ENCODE peak calls at places on chromosomes 4 and X, in five cellular contexts. P, B, A, R and Z are unnamed samples.

GRCh38 chrX:101369687-101370086 is 16.3 kb downstream of the BTK start:
- DNase-seq in P (no peak), A (no peak), R (no peak), B (no peak), Z (no peak)

GRCh38 chr4:186666750-186667149 is 56.9 kb downstream of the FAT1 start:
- DNase-seq in P (no peak), R (no peak), B (no peak), A (no peak), Z (no peak)

GRCh38 chr4:64251779-64252178 is 157.5 kb downstream of the TECRL start:
- DNase-seq in R (no peak), A (no peak), P (no peak), B (no peak), Z (no peak)

GRCh38 chr4:110680217-110680616 is 57.3 kb upstream of the PITX2 start:
- DNase-seq in B (no peak), P (no peak), R (no peak), A (no peak), Z (no peak)

GRCh38 chrX:134670241-134670811 is 12.1 kb upstream of the PLAC1 start:
- DNase-seq in B (no peak), P (no peak), R (no peak), A (peak; percentile 29), Z (peak; percentile 6)

GRCh38 chr4:81531410-81531809 is 59.7 kb upstream of the RASGEF1B start:
- DNase-seq in R (no peak), P (no peak), B (no peak), A (no peak), Z (no peak)

GRCh38 chr4:41613782-41614181 is 75.8 kb downstream of the LIMCH1 start:
- DNase-seq in P (no peak), R (no peak), B (no peak), A (no peak), Z (no peak)

GRCh38 chr4:145351922-145352321 is 129.7 kb upstream of the SMAD1 start:
- DNase-seq in A (no peak), B (no peak), R (no peak), P (no peak), Z (no peak)

GRCh38 chrX:46837543-46838481 is 969 bp downstream of the RP2 start:
- DNase-seq in R (peak; percentile 17), B (peak; percentile 7), P (no peak), A (no peak), Z (no peak)

GRCh38 chrX:123648028-123648810 is 84.6 kb downstream of the THOC2 start:
- DNase-seq in R (peak; percentile 7), A (peak; percentile 65), B (no peak), P (no peak), Z (no peak)

GRCh38 chr4:20172070-20172760 is 79.5 kb upstream of the SLIT2 start:
- DNase-seq in R (no peak), P (no peak), A (no peak), B (no peak), Z (no peak)

GRCh38 chr4:76977731-76978350 is 28.3 kb downstream of the SEPTIN11 start:
- DNase-seq in R (no peak), P (no peak), A (peak; percentile 35), B (no peak), Z (no peak)

GRCh38 chr4:145511913-145512522 is 30.4 kb downstream of the SMAD1 start:
- DNase-seq in P (no peak), R (no peak), A (no peak), B (no peak), Z (peak; percentile 4)